ENCODE peak calls at places on chromosomes 11 and 22, in four cellular contexts. F, B, J and O are unnamed samples.

GRCh38 chr11:111299111-111300026 is 1.0 kb downstream of the POU2AF3 start:
- DNase-seq in F (no peak), B (peak; percentile 65), J (peak; percentile 60), O (peak; percentile 45)

GRCh38 chr11:110148775-110149744 is 55.9 kb downstream of the ZC3H12C start:
- DNase-seq in F (no peak), B (no peak), J (no peak), O (no peak)

GRCh38 chr11:134399293-134399654 is 12.8 kb downstream of the B3GAT1 start:
- DNase-seq in F (no peak), B (no peak), J (no peak), O (no peak)

GRCh38 chr22:26893034-26893710 is 235.8 kb downstream of the MIAT start:
- DNase-seq in F (no peak), B (no peak), J (no peak), O (no peak)

GRCh38 chr22:38038890-38039812 is 18.1 kb upstream of the PICK1 start:
- DNase-seq in F (no peak), B (no peak), J (no peak), O (no peak)

GRCh38 chr11:34640050-34640971 is 19.4 kb downstream of the EHF start:
- DNase-seq in F (no peak), B (no peak), J (no peak), O (no peak)

GRCh38 chr11:134449713-134450112 is 37.7 kb upstream of the B3GAT1 start:
- DNase-seq in F (no peak), B (no peak), J (no peak), O (no peak)

GRCh38 chr11:94151311-94151710 is 22.7 kb downstream of the PANX1 start:
- DNase-seq in F (no peak), B (no peak), J (no peak), O (no peak)

GRCh38 chr22:22386602-22387385 is 121.7 kb downstream of the ZNF280B start:
- DNase-seq in F (no peak), B (no peak), J (no peak), O (no peak)

GRCh38 chr22:49968313-49968830 is 7.8 kb downstream of the PIM3 start:
- DNase-seq in F (no peak), B (no peak), J (no peak), O (no peak)

GRCh38 chr11:69002101-69002742 is 10.8 kb downstream of the MRGPRF start:
- DNase-seq in F (no peak), B (no peak), J (no peak), O (no peak)

GRCh38 chr22:23058481-23059336 is 11.6 kb upstream of the GNAZ start:
- DNase-seq in F (no peak), B (no peak), J (no peak), O (no peak)

GRCh38 chr11:7577226-7577882 is 63.6 kb downstream of the PPFIBP2 start:
- DNase-seq in F (no peak), B (no peak), J (peak; percentile 76), O (no peak)

GRCh38 chr11:122656073-122656630 is 630 bp downstream of the UBASH3B start:
- DNase-seq in F (peak; percentile 24), B (peak; percentile 74), J (peak; percentile 27), O (peak; percentile 40)

GRCh38 chr11:74017631-74018030 is 8.7 kb upstream of the UCP3 start:
- DNase-seq in F (no peak), B (no peak), J (no peak), O (no peak)

GRCh38 chr11:62129610-62130497 is 6.0 kb downstream of the INCENP start:
- DNase-seq in F (no peak), B (no peak), J (no peak), O (no peak)

GRCh38 chr11:62132689-62133293 is 9.0 kb downstream of the INCENP start:
- DNase-seq in F (no peak), B (no peak), J (no peak), O (no peak)

GRCh38 chr11:62128835-62129234 is 5.0 kb downstream of the INCENP start:
- DNase-seq in F (no peak), B (no peak), J (no peak), O (no peak)

GRCh38 chr11:62132188-62132587 is 8.4 kb downstream of the INCENP start:
- DNase-seq in F (no peak), B (no peak), J (no peak), O (no peak)

GRCh38 chr11:62130498-62131464 is 7.0 kb downstream of the INCENP start:
- DNase-seq in F (no peak), B (no peak), J (no peak), O (no peak)
- H3K27ac ChIP-seq in F (no peak overlapping the region), B (no peak overlapping the region), J (no peak overlapping the region), O (no peak overlapping the region)

DNA sequence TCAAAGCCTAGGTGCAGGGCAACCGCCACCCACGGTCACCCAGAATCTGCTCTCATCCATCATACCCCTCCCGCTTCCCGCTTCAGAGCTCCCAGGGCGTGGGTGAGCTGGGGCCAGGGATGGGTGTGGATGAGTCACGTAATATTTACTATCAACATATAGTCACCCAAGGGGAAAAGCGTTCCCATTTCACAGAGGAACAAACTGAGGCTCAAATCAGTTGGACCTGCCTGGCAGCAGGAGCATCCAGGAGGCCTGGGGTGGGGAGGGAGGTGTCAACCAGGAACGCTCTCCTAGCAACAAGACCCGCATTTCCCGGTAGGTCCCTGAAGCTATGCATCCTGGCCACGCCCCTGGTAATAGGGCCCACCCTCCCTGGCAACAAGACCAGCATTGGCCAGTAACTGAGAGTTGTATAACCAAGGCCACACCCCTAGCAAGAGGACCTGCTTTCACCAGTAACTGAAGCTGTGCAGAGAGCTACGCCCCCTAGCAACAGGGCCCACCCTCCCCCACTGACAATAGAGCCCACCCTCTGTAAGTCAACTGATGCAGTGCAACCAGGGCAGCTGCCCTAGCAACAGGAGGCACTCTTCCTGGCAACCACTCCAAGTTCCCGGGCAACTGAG is 32.7 kb upstream of the TXNRD2 start:
- DNase-seq in F (no peak), B (peak; percentile 62), J (no peak), O (peak; percentile 24)
- H3K27ac ChIP-seq in F (peak overlapping the region; percentile 35), B (no peak overlapping the region), J (no peak overlapping the region), O (peak overlapping the region; percentile 44)

GRCh38 chr11:85855341-85855656 is at the start of gene CCDC83:
- DNase-seq in F (no peak), B (peak; percentile 32), J (no peak), O (peak; percentile 36)

GRCh38 chr11:85854557-85855340 is 434 bp upstream of the CCDC83 start:
- DNase-seq in F (peak; percentile 82), B (peak; percentile 90), J (peak; percentile 76), O (peak; percentile 73)

GRCh38 chr11:85854212-85854556 is 999 bp upstream of the CCDC83 start:
- DNase-seq in F (no peak), B (no peak), J (no peak), O (no peak)

GRCh38 chr11:85857098-85857497 is 1.9 kb downstream of the CCDC83 start:
- DNase-seq in F (no peak), B (no peak), J (no peak), O (no peak)
- H3K27ac ChIP-seq in F (no peak overlapping the region), B (no peak overlapping the region), J (no peak overlapping the region), O (no peak overlapping the region)

DNA sequence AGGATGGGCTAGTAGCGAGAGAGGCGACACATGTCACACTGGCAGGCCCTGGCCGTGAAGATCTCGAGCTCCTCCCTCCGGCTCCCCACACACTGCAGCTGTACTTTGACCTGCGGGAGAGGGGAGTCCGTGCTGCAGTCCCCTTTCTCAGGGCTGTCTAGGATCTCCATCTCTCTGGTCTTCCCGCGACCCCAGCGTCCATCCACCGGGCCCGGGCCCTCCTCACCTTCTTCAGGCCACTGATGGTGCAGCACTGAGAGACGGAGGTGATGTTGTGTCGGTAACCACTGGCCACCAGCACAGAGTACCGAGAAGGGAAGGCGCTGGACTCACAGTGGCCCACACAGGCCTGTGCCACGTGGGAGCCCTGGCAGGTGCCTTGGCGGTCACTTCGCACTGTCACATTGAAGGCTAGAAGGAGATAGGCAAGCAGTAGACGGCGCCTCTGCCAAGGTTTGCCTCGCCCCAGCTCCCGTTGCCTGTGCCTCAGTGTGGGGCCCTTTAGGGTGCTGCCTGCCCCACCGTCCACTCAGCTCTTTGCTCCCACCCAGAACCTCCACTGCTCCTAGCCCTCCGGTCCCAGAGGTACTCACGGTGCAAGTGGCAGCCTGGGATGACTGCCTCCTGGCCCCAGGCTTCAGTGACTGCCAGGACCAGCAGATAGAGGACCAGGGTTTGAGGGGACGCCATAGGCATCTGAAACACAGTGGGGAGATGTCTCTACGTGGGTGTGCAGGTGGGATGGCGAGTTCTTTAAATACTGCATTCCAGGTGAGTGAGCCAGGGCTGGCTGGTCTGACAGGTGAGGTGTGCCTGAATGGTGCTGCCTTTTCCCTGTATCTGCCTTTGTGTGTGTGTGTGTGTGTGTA is 694 bp downstream of the GPHA2 start:
- DNase-seq in F (no peak), B (no peak), J (no peak), O (no peak)
- H3K27ac ChIP-seq in F (no peak overlapping the region), B (no peak overlapping the region), J (no peak overlapping the region), O (no peak overlapping the region)

GRCh38 chr11:128496684-128497056 is 90.7 kb downstream of the ETS1 start:
- DNase-seq in F (no peak), B (no peak), J (no peak), O (no peak)
- H3K27ac ChIP-seq in F (peak overlapping the region; percentile 20), B (no peak overlapping the region), J (no peak overlapping the region), O (no peak overlapping the region)

DNA sequence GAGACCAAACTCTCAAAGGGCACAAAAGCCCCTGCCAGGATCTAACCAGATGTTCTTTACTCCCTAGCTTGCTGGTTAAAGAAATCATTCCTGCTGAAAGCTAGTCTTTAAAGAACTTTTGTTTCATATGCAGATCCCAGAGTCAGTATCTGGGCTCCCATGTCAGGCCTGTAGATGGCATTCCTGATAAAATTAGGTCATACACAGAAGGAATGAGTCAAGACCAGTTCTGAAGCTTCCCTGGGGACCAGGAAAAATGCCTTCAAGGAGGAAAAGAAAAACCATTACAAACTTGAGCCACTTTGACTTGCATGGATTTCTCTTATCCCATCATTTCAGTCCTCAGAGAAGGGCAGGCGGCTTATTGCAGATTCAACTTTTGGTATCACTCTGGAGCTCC is 5.9 kb downstream of the DBX1 start:
- DNase-seq in F (no peak), B (no peak), J (no peak), O (no peak)
- H3K27ac ChIP-seq in F (no peak overlapping the region), B (no peak overlapping the region), J (no peak overlapping the region), O (no peak overlapping the region)

GRCh38 chr11:48025293-48025982 is 45.1 kb downstream of the PTPRJ start:
- DNase-seq in F (no peak), B (no peak), J (no peak), O (no peak)

GRCh38 chr11:48020092-48020755 is 39.9 kb downstream of the PTPRJ start:
- DNase-seq in F (no peak), B (no peak), J (no peak), O (no peak)

GRCh38 chr11:48022445-48022844 is 42.1 kb downstream of the PTPRJ start:
- DNase-seq in F (no peak), B (no peak), J (no peak), O (no peak)

GRCh38 chr11:48025983-48026340 is 45.6 kb downstream of the PTPRJ start:
- DNase-seq in F (no peak), B (no peak), J (no peak), O (no peak)

GRCh38 chr11:48024635-48025071 is 44.3 kb downstream of the PTPRJ start:
- DNase-seq in F (no peak), B (no peak), J (no peak), O (no peak)
- H3K27ac ChIP-seq in F (no peak overlapping the region), B (peak overlapping the region; percentile 54), J (peak overlapping the region; percentile 23), O (no peak overlapping the region)